ENCODE peak calls at places on chromosomes 13 and 19, in seven cellular contexts. N is left ventricle myocardium inferior, W is pancreas, D is tibial artery, V is AG04450, B is stomach, K is psoas muscle. U is an unnamed sample.

GRCh38 chr19:45954132-45954531 is 19.5 kb downstream of the NOVA2 start:
- DNase-seq in K (no peak), B (no peak), W (no peak), D (no peak), N (no peak), V (no peak), U (no peak)

GRCh38 chr19:27892500-27892899 is 1320.5 kb downstream of the UQCRFS1 start:
- DNase-seq in B (no peak), K (no peak), W (no peak), V (no peak), N (no peak), D (no peak), U (no peak)

GRCh38 chr19:3798137-3798536 is 12.0 kb upstream of the MATK start:
- DNase-seq in W (no peak), D (no peak), N (no peak), V (no peak), K (no peak), B (no peak), U (no peak)

GRCh38 chr19:45200614-45201013 is 22.0 kb downstream of the BLOC1S3 start:
- DNase-seq in B (peak; percentile 33), N (no peak), K (no peak), W (no peak), V (no peak), D (no peak), U (no peak)

GRCh38 chr13:23292596-23292995 is 111.8 kb downstream of the SGCG start:
- DNase-seq in D (no peak), W (no peak), V (no peak), K (no peak), B (no peak), N (no peak), U (no peak)

GRCh38 chr19:48543121-48543710 is 8.8 kb upstream of the SULT2B1 start:
- DNase-seq in D (no peak), K (peak; percentile 67), V (no peak), B (peak; percentile 82), W (peak; percentile 40), N (no peak), U (peak; percentile 77)

GRCh38 chr13:27194895-27195764 is 23.5 kb upstream of the USP12 start:
- DNase-seq in V (no peak), D (no peak), W (no peak), K (no peak), N (no peak), B (no peak), U (no peak)

GRCh38 chr19:17972230-17972629 is 5.3 kb downstream of the KCNN1 start:
- DNase-seq in V (no peak), W (no peak), D (no peak), N (no peak), B (no peak), K (no peak), U (no peak)

GRCh38 chr13:27619093-27619705 is 1.1 kb downstream of the LNX2 start:
- DNase-seq in W (peak; percentile 68), B (no peak), K (no peak), V (no peak), D (no peak), N (no peak), U (no peak)

GRCh38 chr13:77036294-77036693 is 9.3 kb upstream of the FBXL3 start:
- DNase-seq in N (no peak), V (no peak), K (no peak), B (no peak), W (no peak), D (no peak), U (no peak)

GRCh38 chr19:33841685-33842084 is 45.0 kb downstream of the KCTD15 start:
- DNase-seq in B (no peak), N (no peak), W (no peak), D (no peak), V (no peak), K (no peak), U (peak; percentile 23)

GRCh38 chr19:49889687-49890348 is 6.9 kb downstream of the IL4I1 start:
- DNase-seq in D (peak; percentile 69), B (peak; percentile 77), K (peak; percentile 91), W (peak; percentile 38), V (no peak), N (peak; percentile 74), U (peak; percentile 89)

GRCh38 chr13:26502826-26503225 is 54.7 kb upstream of the WASF3 start:
- DNase-seq in V (peak; percentile 24), K (peak; percentile 64), N (no peak), W (no peak), B (no peak), D (peak; percentile 75), U (no peak)

GRCh38 chr19:44111910-44112463 is 1.2 kb upstream of the ZNF225 start:
- DNase-seq in K (no peak), V (peak; percentile 67), N (no peak), B (no peak), W (no peak), D (no peak), U (no peak)

GRCh38 chr19:16330811-16331690 is 6.4 kb downstream of the KLF2 start:
- DNase-seq in D (no peak), K (no peak), W (no peak), N (no peak), B (no peak), V (no peak), U (no peak)

GRCh38 chr19:34082289-34083077 is 89.8 kb upstream of the LSM14A start:
- DNase-seq in V (no peak), B (no peak), W (no peak), K (no peak), D (no peak), N (no peak), U (no peak)

GRCh38 chr13:67015976-67016600 is 214.0 kb downstream of the PCDH9 start:
- DNase-seq in V (no peak), N (no peak), W (no peak), K (no peak), D (no peak), B (no peak), U (no peak)

GRCh38 chr19:53537126-53537522 is 821 bp upstream of the ZNF331 start:
- DNase-seq in K (no peak), D (no peak), V (no peak), N (no peak), W (no peak), B (no peak), U (no peak)

GRCh38 chr13:99206873-99207272 is 6.2 kb downstream of the UBAC2 start:
- DNase-seq in V (no peak), N (no peak), K (no peak), W (no peak), B (no peak), D (no peak), U (no peak)

GRCh38 chr19:16441661-16442071 is 30.1 kb downstream of the EPS15L1 start:
- DNase-seq in N (no peak), V (no peak), W (no peak), B (no peak), D (no peak), K (no peak), U (no peak)

DNA sequence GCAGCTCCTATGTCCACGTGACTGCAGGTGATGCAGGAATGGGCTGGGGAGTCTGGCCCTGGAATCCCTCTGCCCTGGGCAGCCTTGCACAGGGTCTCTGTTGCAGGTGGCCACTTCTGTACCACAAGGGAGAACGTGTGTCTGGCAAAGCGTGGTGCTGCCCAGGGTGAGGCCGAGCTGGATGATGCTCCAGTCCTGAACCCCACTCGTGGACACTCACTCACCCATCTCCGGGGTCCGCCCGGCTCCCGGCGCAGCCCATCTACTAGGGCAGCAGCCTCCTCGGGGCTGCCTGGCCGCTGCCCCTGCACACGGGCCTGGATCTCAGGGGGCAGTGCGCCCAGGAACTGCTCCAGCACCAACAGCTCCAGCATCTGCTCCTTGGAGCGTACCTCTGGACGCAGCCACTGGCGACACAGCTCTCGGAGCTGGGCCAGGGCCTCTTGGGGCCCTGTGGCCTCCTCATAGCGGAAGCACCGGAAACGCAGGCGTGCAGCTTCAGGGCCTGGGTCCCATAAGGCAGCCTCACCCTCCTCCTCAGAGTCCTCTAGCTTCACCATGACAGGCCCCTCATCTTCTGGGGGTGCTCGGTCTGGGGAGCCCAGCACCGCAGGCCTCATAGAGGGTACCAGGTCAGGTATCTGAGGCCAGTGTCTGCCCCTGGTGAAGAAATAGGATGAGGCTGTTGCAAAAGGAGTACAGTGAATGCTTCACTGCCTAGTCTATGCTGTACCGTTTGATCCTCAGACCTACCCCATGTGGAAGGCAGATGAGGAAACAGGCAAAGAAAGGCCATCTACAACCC is 2.2 kb downstream of the MZF1 start:
- DNase-seq in W (peak; percentile 26), N (peak; percentile 13), K (no peak), B (no peak), V (no peak), D (no peak), U (peak; percentile 63)
- H3K27ac ChIP-seq in W (no peak overlapping the region), N (no peak overlapping the region), K (no peak overlapping the region), B (no peak overlapping the region), V (no peak overlapping the region), D (no peak overlapping the region), U (no peak overlapping the region)

GRCh38 chr13:19324325-19324724 is 142.7 kb upstream of the TUBA3C start:
- DNase-seq in D (no peak), V (no peak), W (no peak), N (no peak), K (no peak), B (no peak), U (no peak)

GRCh38 chr13:19321222-19321621 is 139.6 kb upstream of the TUBA3C start:
- DNase-seq in D (no peak), K (no peak), B (no peak), V (no peak), W (no peak), N (no peak), U (no peak)
- H3K9me3 ChIP-seq in D (peaks cover 16% of the 10 kb centered on the region), K (no peaks in the 10 kb centered on the region), B (peaks cover 33% of the 10 kb centered on the region), V (peaks cover 15% of the 10 kb centered on the region), W (no peaks in the 10 kb centered on the region), N (peaks cover 27% of the 10 kb centered on the region), U (peaks cover 5% of the 10 kb centered on the region)

GRCh38 chr19:41691268-41691970 is 3.3 kb upstream of the CEACAM7 start:
- DNase-seq in N (no peak), D (no peak), V (no peak), W (no peak), B (peak; percentile 45), K (no peak), U (peak; percentile 63)
- TF ChIP-seq CTCF in N (peak; percentile 29), D (no peak), V (peak; percentile 65), W (peak; percentile 40), B (peak; percentile 13), K (no peak), U (peak; percentile 59)

GRCh38 chr19:13016245-13016627 is 21.0 kb downstream of the NFIX start:
- DNase-seq in V (no peak), N (no peak), D (no peak), K (no peak), B (no peak), W (no peak), U (no peak)
- H3K27ac ChIP-seq in V (no peak overlapping the region), N (peak overlapping the region; percentile 94), D (peak overlapping the region; percentile 99), K (peak overlapping the region; percentile 99), B (peak overlapping the region; percentile 94), W (no peak overlapping the region), U (peak overlapping the region; percentile 91)

GRCh38 chr19:58084596-58085347 is 13.3 kb downstream of the ZSCAN18 start:
- DNase-seq in D (no peak), B (no peak), W (no peak), V (no peak), K (no peak), N (no peak), U (peak; percentile 53)
- H3K9me3 ChIP-seq in D (peaks cover 84% of the 10 kb centered on the region), B (peaks cover 97% of the 10 kb centered on the region), W (no peaks in the 10 kb centered on the region), V (peaks cover 89% of the 10 kb centered on the region), K (peaks cover 63% of the 10 kb centered on the region), N (peaks cover 78% of the 10 kb centered on the region), U (peaks cover 40% of the 10 kb centered on the region)

DNA sequence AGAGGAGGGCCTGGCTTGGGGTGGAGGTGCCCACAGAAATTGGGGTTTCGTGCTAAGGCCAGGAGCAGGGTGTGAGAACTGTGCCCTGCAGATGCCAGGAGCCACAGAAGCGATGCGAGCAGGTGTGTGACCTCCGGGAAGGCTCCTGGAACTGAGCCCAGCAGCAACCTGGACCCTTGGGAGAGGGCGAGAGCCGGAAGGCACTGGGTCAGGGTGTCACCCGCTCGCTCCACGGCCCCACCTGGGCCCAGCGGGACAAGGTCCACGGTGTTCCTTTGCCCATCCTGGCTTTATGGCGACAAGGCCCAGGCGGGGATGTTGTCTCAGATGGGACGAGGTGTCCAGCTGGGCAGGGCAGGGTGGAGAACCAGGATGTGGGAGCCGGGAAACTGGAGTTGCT is 4.2 kb downstream of the MISP start:
- DNase-seq in V (no peak), W (no peak), K (no peak), N (no peak), D (no peak), B (no peak), U (no peak)
- TF ChIP-seq CTCF in V (no peak), W (no peak), K (no peak), N (no peak), D (no peak), B (no peak), U (no peak)

U was measured in upper lobe of right lung.